ENCODE peak calls at places on chromosomes 12 and 14, in ten cellular contexts. R is upper lobe of left lung, H is T-helper 9 cell, A is GM12878, S is omental fat pad, U is iris pigment epithelial cell, B is lower leg skin, L is hippocampal formation, T is memory B cell, G is pancreas. W is an unnamed sample.

GRCh38 chr12:55955800-55956508 is 9.9 kb downstream of the PMEL start:
- DNase-seq in R (no peak), H (peak), A (no peak), S (no peak), U (peak), B (no peak), L (no peak), T (no peak), G (no peak), W (peak)

GRCh38 chr12:94970560-94970959 is 32.9 kb downstream of the NDUFA12 start:
- DNase-seq in R (no peak), H (no peak), A (no peak), S (no peak), U (peak), B (no peak), L (no peak), T (no peak), G (no peak), W (no peak)

GRCh38 chr12:2642896-2643425 is 151.8 kb upstream of the FKBP4 start:
- DNase-seq in R (peak), H (no peak), A (no peak), S (no peak), U (no peak), B (peak), L (no peak), T (no peak), G (no peak), W (no peak)

GRCh38 chr12:27552886-27553560 is 29.0 kb downstream of the PPFIBP1 start:
- DNase-seq in R (no peak), H (no peak), A (no peak), S (no peak), U (no peak), B (no peak), L (peak), T (no peak), G (no peak), W (no peak)

GRCh38 chr12:113860059-113860820 is 105.9 kb downstream of the RBM19 start:
- DNase-seq in R (no peak), H (no peak), A (no peak), S (no peak), U (no peak), B (no peak), L (no peak), T (no peak), G (no peak), W (no peak)

GRCh38 chr12:3091650-3092207 is 14.6 kb downstream of the TSPAN9 start:
- DNase-seq in R (no peak), H (no peak), A (no peak), S (no peak), U (no peak), B (no peak), L (no peak), T (no peak), G (no peak), W (no peak)

GRCh38 chr14:89566180-89566579 is 149.1 kb upstream of the FOXN3 start:
- DNase-seq in R (no peak), H (no peak), A (no peak), S (no peak), U (no peak), B (no peak), L (no peak), T (no peak), G (no peak), W (no peak)

GRCh38 chr12:109550310-109550680 is 23.0 kb downstream of the MMAB start:
- DNase-seq in R (no peak), H (no peak), A (no peak), S (no peak), U (no peak), B (no peak), L (no peak), T (no peak), G (no peak), W (no peak)

GRCh38 chr12:20272801-20273200 is 95.5 kb upstream of the PDE3A start:
- DNase-seq in R (no peak), H (no peak), A (no peak), S (no peak), U (no peak), B (no peak), L (no peak), T (no peak), G (no peak), W (no peak)

W was measured in CD4-positive, alpha-beta memory T cell.